ENCODE peak calls at places on chromosomes 11 and 22, in eight cellular contexts. One of them, this sample, is unnamed.

GRCh38 chr22:19180740-19181410 is 2.3 kb upstream of the SLC25A1 start:
- DNase-seq in HEK293T: no peak
- DNase-seq in gastrocnemius medialis: no peak
- DNase-seq in cardiac muscle cell: no peak
- DNase-seq in adrenal gland: no peak
- DNase-seq in NCI-H345: no peak
- DNase-seq in mesendoderm: no peak
- DNase-seq in heart left ventricle: no peak
- DNase-seq in this sample: peak; percentile 44

GRCh38 chr11:2813141-2813908 is 72.2 kb downstream of the CDKN1C start:
- DNase-seq in mesendoderm: no peak
- DNase-seq in gastrocnemius medialis: no peak
- DNase-seq in cardiac muscle cell: peak; percentile 72
- DNase-seq in adrenal gland: no peak
- DNase-seq in heart left ventricle: peak; percentile 44
- DNase-seq in NCI-H345: no peak
- DNase-seq in HEK293T: no peak
- DNase-seq in this sample: no peak

GRCh38 chr11:44760917-44761545 is 34.3 kb downstream of the TSPAN18 start:
- DNase-seq in NCI-H345: no peak
- DNase-seq in gastrocnemius medialis: peak; percentile 41
- DNase-seq in mesendoderm: peak; percentile 81
- DNase-seq in cardiac muscle cell: peak; percentile 90
- DNase-seq in HEK293T: no peak
- DNase-seq in adrenal gland: peak; percentile 84
- DNase-seq in heart left ventricle: no peak
- DNase-seq in this sample: no peak

GRCh38 chr11:134063991-134064747 is 4.7 kb upstream of the JAM3 start:
- DNase-seq in NCI-H345: no peak
- DNase-seq in mesendoderm: no peak
- DNase-seq in adrenal gland: no peak
- DNase-seq in gastrocnemius medialis: no peak
- DNase-seq in heart left ventricle: no peak
- DNase-seq in HEK293T: no peak
- DNase-seq in cardiac muscle cell: no peak
- DNase-seq in this sample: peak; percentile 67

GRCh38 chr11:65884716-65885092 is 3.6 kb downstream of the FIBP start:
- DNase-seq in cardiac muscle cell: peak; percentile 82
- DNase-seq in adrenal gland: peak; percentile 81
- DNase-seq in NCI-H345: peak; percentile 72
- DNase-seq in heart left ventricle: peak; percentile 88
- DNase-seq in HEK293T: peak; percentile 76
- DNase-seq in gastrocnemius medialis: peak; percentile 61
- DNase-seq in mesendoderm: peak; percentile 83
- DNase-seq in this sample: peak; percentile 53

GRCh38 chr11:87037450-87038234 is at the start of gene TMEM135:
- DNase-seq in cardiac muscle cell: peak; percentile 95
- DNase-seq in HEK293T: peak; percentile 92
- DNase-seq in NCI-H345: peak; percentile 93
- DNase-seq in gastrocnemius medialis: peak; percentile 94
- DNase-seq in heart left ventricle: peak; percentile 97
- DNase-seq in adrenal gland: peak; percentile 95
- DNase-seq in mesendoderm: peak; percentile 99
- DNase-seq in this sample: peak; percentile 94

GRCh38 chr11:107563702-107564101 is 1.8 kb downstream of the ALKBH8 start:
- DNase-seq in heart left ventricle: no peak
- DNase-seq in gastrocnemius medialis: no peak
- DNase-seq in cardiac muscle cell: peak; percentile 74
- DNase-seq in adrenal gland: peak; percentile 38
- DNase-seq in mesendoderm: peak; percentile 41
- DNase-seq in NCI-H345: peak; percentile 24
- DNase-seq in HEK293T: peak; percentile 49
- DNase-seq in this sample: peak; percentile 58

GRCh38 chr11:86748296-86748695 is 52.0 kb upstream of the PRSS23 start:
- DNase-seq in NCI-H345: no peak
- DNase-seq in mesendoderm: no peak
- DNase-seq in gastrocnemius medialis: no peak
- DNase-seq in heart left ventricle: no peak
- DNase-seq in cardiac muscle cell: peak; percentile 22
- DNase-seq in HEK293T: no peak
- DNase-seq in adrenal gland: no peak
- DNase-seq in this sample: no peak

GRCh38 chr22:21837184-21837979 is 30.1 kb downstream of the MAPK1 start:
- DNase-seq in adrenal gland: peak; percentile 43
- DNase-seq in heart left ventricle: no peak
- DNase-seq in mesendoderm: peak; percentile 89
- DNase-seq in HEK293T: peak; percentile 39
- DNase-seq in cardiac muscle cell: peak; percentile 77
- DNase-seq in gastrocnemius medialis: no peak
- DNase-seq in NCI-H345: no peak
- DNase-seq in this sample: no peak

GRCh38 chr11:119450590-119450989 is 27.6 kb upstream of the THY1 start:
- DNase-seq in mesendoderm: no peak
- DNase-seq in HEK293T: no peak
- DNase-seq in gastrocnemius medialis: no peak
- DNase-seq in heart left ventricle: no peak
- DNase-seq in adrenal gland: no peak
- DNase-seq in NCI-H345: no peak
- DNase-seq in cardiac muscle cell: no peak
- DNase-seq in this sample: no peak

GRCh38 chr22:27504360-27504759 is 297.2 kb downstream of the MN1 start:
- DNase-seq in HEK293T: no peak
- DNase-seq in gastrocnemius medialis: peak; percentile 85
- DNase-seq in cardiac muscle cell: no peak
- DNase-seq in mesendoderm: no peak
- DNase-seq in heart left ventricle: no peak
- DNase-seq in adrenal gland: no peak
- DNase-seq in NCI-H345: no peak
- DNase-seq in this sample: no peak

GRCh38 chr22:48899523-48900326 is 927.9 kb downstream of the BRD1 start:
- DNase-seq in HEK293T: no peak
- DNase-seq in heart left ventricle: no peak
- DNase-seq in gastrocnemius medialis: no peak
- DNase-seq in cardiac muscle cell: no peak
- DNase-seq in NCI-H345: no peak
- DNase-seq in mesendoderm: no peak
- DNase-seq in adrenal gland: no peak
- DNase-seq in this sample: no peak

GRCh38 chr22:26979294-26979693 is 321.9 kb downstream of the MIAT start:
- DNase-seq in gastrocnemius medialis: no peak
- DNase-seq in cardiac muscle cell: peak; percentile 5
- DNase-seq in adrenal gland: no peak
- DNase-seq in NCI-H345: no peak
- DNase-seq in HEK293T: no peak
- DNase-seq in heart left ventricle: no peak
- DNase-seq in mesendoderm: peak; percentile 45
- DNase-seq in this sample: no peak